ENCODE peak calls at places on chromosomes 13 and 19, in six cellular contexts. One of them, this sample, is unnamed.

GRCh38 chr19:15869109-15869555 is 28.7 kb downstream of the CYP4F2 start:
- DNase-seq in neural crest cell: no peak
- DNase-seq in HCT116: peak
- DNase-seq in fibroblast of lung: peak
- DNase-seq in AG10803: peak
- DNase-seq in progenitor cell of endocrine pancreas: no peak
- DNase-seq in this sample: peak

GRCh38 chr13:29483211-29483610 is 112.3 kb downstream of the SLC7A1 start:
- DNase-seq in neural crest cell: no peak
- DNase-seq in HCT116: no peak
- DNase-seq in fibroblast of lung: no peak
- DNase-seq in AG10803: no peak
- DNase-seq in progenitor cell of endocrine pancreas: no peak
- DNase-seq in this sample: no peak

GRCh38 chr19:13099073-13099999 is 3.3 kb downstream of the LYL1 start:
- DNase-seq in neural crest cell: no peak
- DNase-seq in HCT116: no peak
- DNase-seq in fibroblast of lung: no peak
- DNase-seq in AG10803: peak
- DNase-seq in progenitor cell of endocrine pancreas: no peak
- DNase-seq in this sample: peak

GRCh38 chr19:34365463-34366401 is 736 bp downstream of the GPI start:
- DNase-seq in neural crest cell: peak
- DNase-seq in HCT116: no peak
- DNase-seq in fibroblast of lung: peak
- DNase-seq in AG10803: peak
- DNase-seq in progenitor cell of endocrine pancreas: no peak
- DNase-seq in this sample: no peak

GRCh38 chr13:75959861-75960481 is 323.8 kb downstream of the LMO7 start:
- DNase-seq in neural crest cell: no peak
- DNase-seq in HCT116: no peak
- DNase-seq in fibroblast of lung: no peak
- DNase-seq in AG10803: no peak
- DNase-seq in progenitor cell of endocrine pancreas: no peak
- DNase-seq in this sample: no peak

GRCh38 chr13:28423010-28423409 is 71.9 kb downstream of the FLT1 start:
- DNase-seq in neural crest cell: no peak
- DNase-seq in HCT116: no peak
- DNase-seq in fibroblast of lung: no peak
- DNase-seq in AG10803: no peak
- DNase-seq in progenitor cell of endocrine pancreas: no peak
- DNase-seq in this sample: peak

GRCh38 chr19:55563261-55563690 is 17.4 kb downstream of the ZNF579 start:
- DNase-seq in neural crest cell: no peak
- DNase-seq in HCT116: no peak
- DNase-seq in fibroblast of lung: peak
- DNase-seq in AG10803: peak
- DNase-seq in progenitor cell of endocrine pancreas: no peak
- DNase-seq in this sample: no peak

GRCh38 chr13:94079876-94080275 is 399.6 kb downstream of the DCT start:
- DNase-seq in neural crest cell: no peak
- DNase-seq in HCT116: no peak
- DNase-seq in fibroblast of lung: peak
- DNase-seq in AG10803: peak
- DNase-seq in progenitor cell of endocrine pancreas: no peak
- DNase-seq in this sample: no peak

GRCh38 chr13:24615911-24616472 is 64.2 kb upstream of the ATP12A start:
- DNase-seq in neural crest cell: no peak
- DNase-seq in HCT116: no peak
- DNase-seq in fibroblast of lung: no peak
- DNase-seq in AG10803: no peak
- DNase-seq in progenitor cell of endocrine pancreas: no peak
- DNase-seq in this sample: no peak

GRCh38 chr13:39616087-39616694 is 13.2 kb upstream of the LHFPL6 start:
- DNase-seq in neural crest cell: peak
- DNase-seq in HCT116: peak
- DNase-seq in fibroblast of lung: peak
- DNase-seq in AG10803: peak
- DNase-seq in progenitor cell of endocrine pancreas: peak
- DNase-seq in this sample: peak

GRCh38 chr13:27194895-27195764 is 23.5 kb upstream of the USP12 start:
- DNase-seq in neural crest cell: no peak
- DNase-seq in HCT116: peak
- DNase-seq in fibroblast of lung: peak
- DNase-seq in AG10803: peak
- DNase-seq in progenitor cell of endocrine pancreas: no peak
- DNase-seq in this sample: no peak

GRCh38 chr13:36872621-36873020 is 47.4 kb downstream of the SMAD9 start:
- DNase-seq in neural crest cell: no peak
- DNase-seq in HCT116: no peak
- DNase-seq in fibroblast of lung: no peak
- DNase-seq in AG10803: no peak
- DNase-seq in progenitor cell of endocrine pancreas: no peak
- DNase-seq in this sample: no peak

GRCh38 chr13:97327071-97327470 is 104.9 kb downstream of the MBNL2 start:
- DNase-seq in neural crest cell: no peak
- DNase-seq in HCT116: no peak
- DNase-seq in fibroblast of lung: no peak
- DNase-seq in AG10803: no peak
- DNase-seq in progenitor cell of endocrine pancreas: no peak
- DNase-seq in this sample: no peak

GRCh38 chr13:35219021-35219420 is 257.5 kb downstream of the MAB21L1 start:
- DNase-seq in neural crest cell: no peak
- DNase-seq in HCT116: no peak
- DNase-seq in fibroblast of lung: no peak
- DNase-seq in AG10803: no peak
- DNase-seq in progenitor cell of endocrine pancreas: no peak
- DNase-seq in this sample: no peak

GRCh38 chr19:17243854-17244617 is 1.7 kb downstream of the NR2F6 start:
- DNase-seq in neural crest cell: no peak
- DNase-seq in HCT116: no peak
- DNase-seq in fibroblast of lung: no peak
- DNase-seq in AG10803: peak
- DNase-seq in progenitor cell of endocrine pancreas: peak
- DNase-seq in this sample: no peak

GRCh38 chr13:52954838-52955237 is 73.8 kb upstream of the OLFM4 start:
- DNase-seq in neural crest cell: no peak
- DNase-seq in HCT116: no peak
- DNase-seq in fibroblast of lung: no peak
- DNase-seq in AG10803: no peak
- DNase-seq in progenitor cell of endocrine pancreas: no peak
- DNase-seq in this sample: no peak

GRCh38 chr13:106376411-106377112 is 158.9 kb downstream of the EFNB2 start:
- DNase-seq in neural crest cell: no peak
- DNase-seq in HCT116: peak
- DNase-seq in fibroblast of lung: peak
- DNase-seq in AG10803: peak
- DNase-seq in progenitor cell of endocrine pancreas: no peak
- DNase-seq in this sample: no peak

GRCh38 chr19:3975637-3976087 is 4.8 kb upstream of the DAPK3 start:
- DNase-seq in neural crest cell: no peak
- DNase-seq in HCT116: no peak
- DNase-seq in fibroblast of lung: no peak
- DNase-seq in AG10803: no peak
- DNase-seq in progenitor cell of endocrine pancreas: no peak
- DNase-seq in this sample: no peak

GRCh38 chr19:3979289-3979673 is 6.0 kb downstream of the EEF2 start:
- DNase-seq in neural crest cell: no peak
- DNase-seq in HCT116: no peak
- DNase-seq in fibroblast of lung: no peak
- DNase-seq in AG10803: no peak
- DNase-seq in progenitor cell of endocrine pancreas: no peak
- DNase-seq in this sample: no peak

GRCh38 chr19:3978145-3978544 is 7.1 kb downstream of the EEF2 start:
- DNase-seq in neural crest cell: no peak
- DNase-seq in HCT116: no peak
- DNase-seq in fibroblast of lung: no peak
- DNase-seq in AG10803: no peak
- DNase-seq in progenitor cell of endocrine pancreas: no peak
- DNase-seq in this sample: no peak

GRCh38 chr19:3976495-3977241 is 5.8 kb upstream of the DAPK3 start:
- DNase-seq in neural crest cell: no peak
- DNase-seq in HCT116: no peak
- DNase-seq in fibroblast of lung: peak
- DNase-seq in AG10803: peak
- DNase-seq in progenitor cell of endocrine pancreas: no peak
- DNase-seq in this sample: no peak

GRCh38 chr19:3977242-3978143 is 6.6 kb upstream of the DAPK3 start:
- DNase-seq in neural crest cell: no peak
- DNase-seq in HCT116: no peak
- DNase-seq in fibroblast of lung: no peak
- DNase-seq in AG10803: no peak
- DNase-seq in progenitor cell of endocrine pancreas: no peak
- DNase-seq in this sample: no peak
- TF ChIP-seq CTCF in neural crest cell: peak
- TF ChIP-seq CTCF in HCT116: peak
- TF ChIP-seq CTCF in fibroblast of lung: no peak
- TF ChIP-seq CTCF in AG10803: no peak
- TF ChIP-seq CTCF in progenitor cell of endocrine pancreas: peak
- TF ChIP-seq CTCF in this sample: no peak

GRCh38 chr13:84567848-84568247 is 685.6 kb upstream of the SLITRK1 start:
- DNase-seq in neural crest cell: no peak
- DNase-seq in HCT116: no peak
- DNase-seq in fibroblast of lung: no peak
- DNase-seq in AG10803: no peak
- DNase-seq in progenitor cell of endocrine pancreas: no peak
- DNase-seq in this sample: no peak

GRCh38 chr13:84574851-84575250 is 692.6 kb upstream of the SLITRK1 start:
- DNase-seq in neural crest cell: no peak
- DNase-seq in HCT116: no peak
- DNase-seq in fibroblast of lung: peak
- DNase-seq in AG10803: peak
- DNase-seq in progenitor cell of endocrine pancreas: no peak
- DNase-seq in this sample: no peak

GRCh38 chr13:84570831-84571230 is 688.6 kb upstream of the SLITRK1 start:
- DNase-seq in neural crest cell: no peak
- DNase-seq in HCT116: no peak
- DNase-seq in fibroblast of lung: peak
- DNase-seq in AG10803: no peak
- DNase-seq in progenitor cell of endocrine pancreas: no peak
- DNase-seq in this sample: no peak

DNA sequence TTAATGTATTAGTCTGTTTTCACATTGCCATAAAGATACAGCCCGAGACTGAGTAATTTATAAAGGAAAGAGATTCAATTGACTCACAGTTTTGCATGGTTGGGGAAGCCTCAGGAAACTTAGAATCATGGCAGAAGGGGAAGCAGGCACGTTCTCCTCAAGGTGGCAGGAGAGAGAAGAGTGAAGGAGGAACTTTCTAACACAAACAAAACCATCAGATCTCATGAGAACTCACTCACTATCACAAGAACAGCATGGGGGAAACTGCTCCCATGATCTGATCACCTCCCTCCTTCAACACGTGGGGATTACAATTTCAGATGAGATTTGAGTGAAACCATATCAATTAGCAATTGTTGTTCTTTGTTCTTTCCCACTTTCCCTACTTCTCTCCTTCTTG is 689.0 kb upstream of the SLITRK1 start:
- DNase-seq in neural crest cell: no peak
- DNase-seq in HCT116: no peak
- DNase-seq in fibroblast of lung: no peak
- DNase-seq in AG10803: no peak
- DNase-seq in progenitor cell of endocrine pancreas: no peak
- DNase-seq in this sample: no peak
- TF ChIP-seq CTCF in neural crest cell: no peak
- TF ChIP-seq CTCF in HCT116: peak
- TF ChIP-seq CTCF in fibroblast of lung: no peak
- TF ChIP-seq CTCF in AG10803: no peak
- TF ChIP-seq CTCF in progenitor cell of endocrine pancreas: no peak
- TF ChIP-seq CTCF in this sample: no peak

GRCh38 chr13:89455741-89456140 is 1784.6 kb downstream of the SLITRK5 start:
- DNase-seq in neural crest cell: no peak
- DNase-seq in HCT116: no peak
- DNase-seq in fibroblast of lung: peak
- DNase-seq in AG10803: no peak
- DNase-seq in progenitor cell of endocrine pancreas: no peak
- DNase-seq in this sample: no peak
- TF ChIP-seq CTCF in neural crest cell: no peak
- TF ChIP-seq CTCF in HCT116: no peak
- TF ChIP-seq CTCF in fibroblast of lung: no peak
- TF ChIP-seq CTCF in AG10803: no peak
- TF ChIP-seq CTCF in progenitor cell of endocrine pancreas: no peak
- TF ChIP-seq CTCF in this sample: no peak

GRCh38 chr19:31483226-31483857 is 134.1 kb upstream of the TSHZ3 start:
- DNase-seq in neural crest cell: no peak
- DNase-seq in HCT116: no peak
- DNase-seq in fibroblast of lung: no peak
- DNase-seq in AG10803: no peak
- DNase-seq in progenitor cell of endocrine pancreas: no peak
- DNase-seq in this sample: no peak

DNA sequence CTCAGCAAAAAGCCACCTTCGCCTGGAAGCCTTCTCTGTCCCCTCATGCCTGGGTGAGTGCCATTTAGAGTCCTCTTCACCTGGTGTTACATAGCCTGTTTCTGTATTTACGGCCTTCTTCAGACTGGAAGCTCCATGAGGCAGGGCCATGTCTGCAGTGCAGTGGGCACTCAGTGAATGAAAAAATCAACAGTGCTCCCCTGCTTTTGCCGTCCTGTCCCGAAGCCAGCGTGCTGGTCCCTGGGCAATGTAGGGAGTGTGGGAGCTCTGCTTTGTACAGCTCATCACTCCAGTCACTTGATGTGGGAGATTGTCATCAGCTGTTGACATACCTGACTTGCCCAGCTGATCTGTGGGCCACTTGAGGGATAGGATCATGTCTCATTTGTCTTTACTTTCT is 129.0 kb upstream of the TSHZ3 start:
- DNase-seq in neural crest cell: no peak
- DNase-seq in HCT116: no peak
- DNase-seq in fibroblast of lung: no peak
- DNase-seq in AG10803: no peak
- DNase-seq in progenitor cell of endocrine pancreas: no peak
- DNase-seq in this sample: no peak
- TF ChIP-seq CTCF in neural crest cell: no peak
- TF ChIP-seq CTCF in HCT116: no peak
- TF ChIP-seq CTCF in fibroblast of lung: no peak
- TF ChIP-seq CTCF in AG10803: no peak
- TF ChIP-seq CTCF in progenitor cell of endocrine pancreas: no peak
- TF ChIP-seq CTCF in this sample: no peak